ENCODE peak calls at places on chromosomes 11 and 22, in seven cellular contexts. F, V, U, O, P, M and Q are unnamed samples.

GRCh38 chr22:28882545-28882877 is 861 bp upstream of the ZNRF3 start:
- DNase-seq in F (no peak), V (no peak), U (no peak), O (no peak), P (no peak), M (no peak), Q (no peak)

GRCh38 chr11:134398079-134398444 is 14.0 kb downstream of the B3GAT1 start:
- DNase-seq in F (peak), V (no peak), U (no peak), O (no peak), P (no peak), M (peak), Q (no peak)

GRCh38 chr11:831132-831864 is 1.5 kb upstream of the CD151 start:
- DNase-seq in F (no peak), V (no peak), U (no peak), O (no peak), P (no peak), M (no peak), Q (no peak)

GRCh38 chr11:47523491-47524199 is 29.3 kb downstream of the CELF1 start:
- DNase-seq in F (no peak), V (peak), U (peak), O (peak), P (peak), M (no peak), Q (no peak)

GRCh38 chr11:75802913-75803820 is 11.8 kb upstream of the UVRAG start:
- DNase-seq in F (peak), V (peak), U (peak), O (peak), P (peak), M (peak), Q (no peak)

GRCh38 chr11:86460461-86461404 is 86.0 kb downstream of the CCDC81 start:
- DNase-seq in F (no peak), V (no peak), U (no peak), O (no peak), P (peak), M (no peak), Q (no peak)

GRCh38 chr11:45750439-45750838 is 54.5 kb upstream of the SLC35C1 start:
- DNase-seq in F (peak), V (no peak), U (no peak), O (no peak), P (no peak), M (no peak), Q (no peak)

GRCh38 chr11:2425506-2425905 is 18.8 kb downstream of the TRPM5 start:
- DNase-seq in F (no peak), V (no peak), U (no peak), O (no peak), P (no peak), M (no peak), Q (no peak)

GRCh38 chr11:11391796-11392195 is 38.7 kb upstream of the CSNK2A3 start:
- DNase-seq in F (no peak), V (no peak), U (no peak), O (peak), P (peak), M (no peak), Q (no peak)

GRCh38 chr22:47043835-47044721 is 281.6 kb downstream of the TBC1D22A start:
- DNase-seq in F (no peak), V (no peak), U (no peak), O (no peak), P (peak), M (peak), Q (no peak)

GRCh38 chr11:120536797-120537169 is 25.2 kb downstream of the GRIK4 start:
- DNase-seq in F (no peak), V (no peak), U (no peak), O (no peak), P (no peak), M (no peak), Q (no peak)

DNA sequence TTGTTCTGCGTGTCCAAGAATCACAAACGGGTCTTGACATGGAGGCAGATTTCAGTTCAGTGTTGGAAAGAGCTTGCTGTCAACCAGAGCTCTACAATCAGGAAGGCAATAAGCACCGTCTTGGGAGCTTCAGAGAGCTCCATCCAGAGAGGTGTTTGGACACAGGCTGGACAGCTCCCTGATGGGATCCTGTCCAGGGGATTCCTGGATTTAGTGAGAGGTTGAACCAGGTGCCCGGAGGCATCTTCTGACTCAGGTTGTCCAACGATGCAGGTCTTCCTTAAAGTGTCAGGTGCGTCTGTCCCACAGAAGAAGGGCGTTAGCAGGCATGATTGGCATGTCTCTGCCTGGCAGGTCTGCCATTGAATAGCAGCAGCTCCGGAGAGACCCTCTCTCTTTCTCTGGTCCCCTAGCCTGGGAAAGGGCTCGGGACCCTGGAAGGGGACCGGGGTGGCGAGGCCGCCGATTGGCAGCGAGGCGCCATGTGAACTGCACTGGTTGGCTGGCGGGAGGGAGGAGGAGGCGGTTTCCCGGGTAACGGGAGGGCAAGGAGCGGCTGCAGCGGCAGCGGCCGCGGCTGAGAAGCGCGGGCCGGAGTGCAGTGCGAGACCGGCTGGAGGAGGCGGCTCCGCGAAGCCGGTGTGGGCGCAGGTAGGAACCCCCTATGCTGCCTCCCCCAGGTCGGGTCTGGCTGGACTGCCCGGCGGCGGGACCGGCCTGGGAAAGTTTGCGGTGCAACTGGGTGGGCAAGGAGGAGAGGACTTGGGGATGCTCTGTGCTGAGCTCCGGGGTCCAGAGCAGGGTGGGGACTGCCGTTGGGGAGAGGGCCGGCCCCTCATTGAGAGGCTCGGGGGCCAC is 104.1 kb upstream of the E2F8 start:
- DNase-seq in F (peak), V (peak), U (no peak), O (peak), P (peak), M (peak), Q (no peak)
- H3K4me3 ChIP-seq in F (peak), V (peak), U (no peak), O (peak), P (peak), M (peak), Q (peak)

GRCh38 chr22:44475706-44476105 is 22.3 kb downstream of the RTL6 start:
- DNase-seq in F (no peak), V (no peak), U (no peak), O (no peak), P (no peak), M (no peak), Q (no peak)
- TF ChIP-seq CTCF in F (no peak), V (no peak), U (no peak), O (no peak), P (no peak), M (no peak), Q (no peak)

DNA sequence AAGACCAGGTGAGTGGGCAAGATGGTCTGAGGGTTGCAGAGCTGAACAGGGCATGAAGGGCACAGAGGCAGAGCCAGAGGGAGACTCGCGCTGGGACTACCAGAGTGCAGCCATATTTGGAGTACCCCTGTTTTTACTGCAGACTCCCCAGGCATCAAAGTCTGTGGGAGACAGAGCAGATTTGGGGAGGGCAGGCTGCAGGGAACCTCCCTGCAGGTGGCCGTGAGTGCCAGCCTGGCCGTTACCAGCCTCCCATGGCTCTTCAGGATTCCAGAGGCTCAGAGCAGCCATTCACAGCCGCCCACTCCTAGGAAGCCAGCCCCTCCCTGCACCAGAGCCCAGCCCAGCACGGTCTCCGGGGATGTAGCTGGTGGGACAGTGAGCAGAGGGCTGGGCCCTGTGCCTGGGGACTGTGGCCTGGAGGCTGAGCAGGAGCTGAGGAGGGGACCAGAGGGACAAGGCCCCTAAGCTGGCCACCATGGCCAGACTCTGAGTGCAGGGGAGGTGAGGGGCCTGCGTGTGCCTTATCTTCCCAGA is at the start of gene SEPTIN3:
- DNase-seq in F (peak), V (no peak), U (no peak), O (no peak), P (no peak), M (no peak), Q (no peak)
- H3K4me3 ChIP-seq in F (no peak), V (no peak), U (no peak), O (no peak), P (no peak), M (no peak), Q (no peak)

DNA sequence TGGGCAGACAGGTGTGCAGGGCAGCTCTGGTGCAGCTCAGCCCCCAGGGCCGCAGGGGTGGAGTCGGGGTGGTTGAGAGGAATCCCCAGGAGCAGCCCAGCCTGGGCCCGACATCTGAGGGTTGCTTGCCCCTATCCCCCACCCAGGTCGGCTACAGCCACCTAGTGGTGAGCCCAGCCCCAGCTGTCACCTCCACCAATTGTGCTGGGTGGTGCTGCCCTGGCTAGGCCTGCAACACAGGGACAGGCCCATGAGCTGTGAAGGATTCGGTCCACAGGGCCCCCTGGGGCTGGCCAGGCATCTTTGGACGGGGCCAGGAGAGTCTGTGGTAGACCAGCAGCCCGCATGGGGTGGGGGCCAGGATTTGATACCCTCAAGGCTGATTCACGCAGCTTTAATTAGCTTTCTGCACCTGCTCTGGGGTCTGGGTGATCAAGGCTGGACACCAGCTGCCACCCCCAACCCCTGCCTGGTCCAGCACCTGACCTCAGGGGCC is 29.5 kb downstream of the RTN4R start:
- DNase-seq in F (no peak), V (peak), U (peak), O (no peak), P (peak), M (peak), Q (no peak)
- TF ChIP-seq CTCF in F (peak), V (peak), U (no peak), O (peak), P (peak), M (peak), Q (peak)